ENCODE peak calls at places on chromosomes 16 and 17, in eight cellular contexts. L, Y, S, B, J, U, R and C are unnamed samples.

GRCh38 chr17:17062866-17063265 is 20.6 kb downstream of the MPRIP start:
- DNase-seq in Y (no peak), U (no peak), B (no peak), R (no peak), S (no peak), J (peak), L (no peak), C (no peak)

GRCh38 chr17:38539386-38539785 is 66.4 kb downstream of the SRCIN1 start:
- DNase-seq in L (no peak), J (no peak), S (no peak), B (no peak), U (no peak), Y (no peak), R (no peak), C (no peak)

GRCh38 chr16:64615647-64616280 is 506.1 kb downstream of the CDH11 start:
- DNase-seq in B (peak), Y (no peak), R (peak), L (no peak), U (peak), S (no peak), J (no peak), C (no peak)

GRCh38 chr16:84803146-84803545 is 16.6 kb upstream of the CRISPLD2 start:
- DNase-seq in J (no peak), S (no peak), B (no peak), R (no peak), Y (no peak), U (no peak), L (no peak), C (no peak)

GRCh38 chr16:79278506-79278905 is 322.0 kb downstream of the MAF start:
- DNase-seq in U (no peak), J (no peak), L (no peak), S (no peak), Y (no peak), B (no peak), R (no peak), C (no peak)

GRCh38 chr17:68835061-68835460 is 120.1 kb downstream of the ABCA8 start:
- DNase-seq in Y (no peak), B (peak), S (no peak), R (no peak), J (no peak), U (no peak), L (no peak), C (no peak)

GRCh38 chr17:75244133-75244866 is 17.1 kb downstream of the GGA3 start:
- DNase-seq in L (no peak), R (no peak), U (no peak), Y (no peak), B (no peak), J (no peak), S (no peak), C (no peak)

GRCh38 chr17:78759203-78759968 is 22.7 kb downstream of the CYTH1 start:
- DNase-seq in R (no peak), Y (no peak), B (peak), J (no peak), U (no peak), S (no peak), L (no peak), C (no peak)

GRCh38 chr17:45051060-45051719 is at the start of gene DCAKD:
- DNase-seq in J (peak), Y (peak), S (peak), R (peak), U (peak), B (peak), L (peak), C (no peak)

GRCh38 chr16:17515421-17516210 is 44.9 kb upstream of the XYLT1 start:
- DNase-seq in U (no peak), L (no peak), Y (peak), R (no peak), S (no peak), J (no peak), B (peak), C (no peak)

GRCh38 chr17:14464741-14465140 is 163.9 kb downstream of the HS3ST3B1 start:
- DNase-seq in L (no peak), Y (peak), U (no peak), R (no peak), J (peak), B (peak), S (no peak), C (no peak)

GRCh38 chr17:82862758-82863645 is 23.2 kb upstream of the ZNF750 start:
- DNase-seq in S (no peak), B (peak), J (no peak), Y (no peak), R (no peak), U (no peak), L (no peak), C (no peak)

GRCh38 chr17:44400226-44400847 is 10.9 kb upstream of the ITGA2B start:
- DNase-seq in S (peak), Y (no peak), J (peak), B (peak), L (peak), R (peak), U (peak), C (no peak)

GRCh38 chr17:3557768-3558583 is at the start of gene TRPV3:
- DNase-seq in J (peak), R (no peak), Y (no peak), L (peak), S (no peak), U (no peak), B (no peak), C (no peak)

GRCh38 chr17:55224746-55225145 is 40.0 kb upstream of the HLF start:
- DNase-seq in B (no peak), Y (no peak), L (no peak), J (no peak), R (no peak), U (no peak), S (no peak), C (no peak)

GRCh38 chr16:47611042-47611441 is 149.9 kb downstream of the PHKB start:
- DNase-seq in R (no peak), U (no peak), S (no peak), L (no peak), B (no peak), Y (no peak), J (no peak), C (no peak)

GRCh38 chr17:72139213-72139612 is 18.4 kb downstream of the SOX9 start:
- DNase-seq in Y (no peak), B (no peak), U (no peak), L (no peak), R (no peak), S (no peak), J (peak), C (no peak)

GRCh38 chr17:4405038-4405669 is 28.6 kb upstream of the SPNS3 start:
- DNase-seq in L (no peak), Y (no peak), R (no peak), B (no peak), S (no peak), U (no peak), J (no peak), C (no peak)

GRCh38 chr16:23296994-23297393 is 5.1 kb upstream of the SCNN1B start:
- DNase-seq in B (peak), S (peak), J (no peak), R (no peak), U (peak), L (peak), Y (no peak), C (no peak)

GRCh38 chr16:569445-570254 is at the start of gene PIGQ:
- DNase-seq in J (no peak), Y (no peak), S (peak), B (peak), L (no peak), U (peak), R (peak), C (no peak)

GRCh38 chr17:65057520-65058075 is 1.1 kb upstream of the GNA13 start:
- DNase-seq in R (no peak), B (no peak), Y (no peak), L (no peak), J (peak), U (no peak), S (no peak), C (peak)

GRCh38 chr17:37546242-37546641 is 56.6 kb downstream of the DUSP14 start:
- DNase-seq in B (peak), L (no peak), J (no peak), S (no peak), U (no peak), Y (no peak), R (no peak), C (no peak)

GRCh38 chr16:85392756-85393673 is 220.1 kb upstream of the GSE1 start:
- DNase-seq in U (no peak), R (no peak), L (no peak), B (no peak), J (no peak), S (no peak), Y (no peak), C (no peak)

GRCh38 chr17:7750321-7750821 is 32.8 kb downstream of the DNAH2 start:
- DNase-seq in J (peak), R (no peak), S (no peak), B (peak), L (no peak), Y (peak), U (no peak), C (peak)

GRCh38 chr16:180921-181667 is 835 bp downstream of the HBQ1 start:
- DNase-seq in B (peak), U (peak), S (peak), Y (no peak), L (peak), R (peak), J (peak), C (no peak)

GRCh38 chr16:81514041-81514559 is 69.5 kb downstream of the CMIP start:
- DNase-seq in U (no peak), R (no peak), Y (no peak), L (no peak), S (no peak), B (peak), J (no peak), C (no peak)

GRCh38 chr17:34434065-34434464 is 71.0 kb upstream of the CCL1 start:
- DNase-seq in B (no peak), R (no peak), S (no peak), U (no peak), L (no peak), J (peak), Y (no peak), C (no peak)

GRCh38 chr17:61366076-61366714 is 33.4 kb upstream of the TBX2 start:
- DNase-seq in Y (no peak), R (peak), L (no peak), B (no peak), S (no peak), U (no peak), J (no peak), C (no peak)

DNA sequence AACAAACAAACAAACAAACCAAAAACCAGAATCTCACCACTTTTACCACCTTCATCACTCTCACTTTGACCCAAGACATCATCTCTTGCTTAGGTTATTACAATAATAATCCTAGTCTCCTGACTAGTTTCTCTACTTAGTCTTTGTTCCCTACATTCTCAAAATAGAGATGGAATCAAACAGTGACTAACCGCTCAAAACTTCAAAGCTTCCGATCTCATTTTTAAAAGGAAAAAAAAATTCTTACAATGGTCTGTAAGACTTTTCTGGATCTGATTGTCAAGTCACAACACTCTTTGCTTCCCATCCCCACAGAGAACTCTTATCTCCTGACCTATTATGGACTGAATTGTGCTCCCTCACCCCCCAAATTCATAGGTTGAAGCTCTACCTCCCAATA is 60.9 kb downstream of the SPAG9 start:
- DNase-seq in U (no peak), B (no peak), J (no peak), L (no peak), Y (no peak), R (no peak), S (no peak), C (no peak)
- TF ChIP-seq CTCF in U (no peak), B (no peak), J (no peak), L (no peak), Y (no peak), R (no peak), S (no peak), C (no peak)

GRCh38 chr17:1109606-1110523 is 69.9 kb downstream of the ABR start:
- DNase-seq in U (peak), L (no peak), S (no peak), Y (no peak), R (peak), B (no peak), J (no peak), C (no peak)

GRCh38 chr17:1108560-1108809 is 71.3 kb downstream of the ABR start:
- DNase-seq in L (no peak), U (peak), S (no peak), B (no peak), R (no peak), J (no peak), Y (no peak), C (no peak)

GRCh38 chr17:1108810-1109605 is 70.8 kb downstream of the ABR start:
- DNase-seq in R (peak), J (no peak), B (peak), Y (no peak), S (peak), U (peak), L (no peak), C (no peak)

GRCh38 chr17:1107083-1107776 is 72.6 kb downstream of the ABR start:
- DNase-seq in J (no peak), R (no peak), B (no peak), L (no peak), U (no peak), S (no peak), Y (no peak), C (no peak)

DNA sequence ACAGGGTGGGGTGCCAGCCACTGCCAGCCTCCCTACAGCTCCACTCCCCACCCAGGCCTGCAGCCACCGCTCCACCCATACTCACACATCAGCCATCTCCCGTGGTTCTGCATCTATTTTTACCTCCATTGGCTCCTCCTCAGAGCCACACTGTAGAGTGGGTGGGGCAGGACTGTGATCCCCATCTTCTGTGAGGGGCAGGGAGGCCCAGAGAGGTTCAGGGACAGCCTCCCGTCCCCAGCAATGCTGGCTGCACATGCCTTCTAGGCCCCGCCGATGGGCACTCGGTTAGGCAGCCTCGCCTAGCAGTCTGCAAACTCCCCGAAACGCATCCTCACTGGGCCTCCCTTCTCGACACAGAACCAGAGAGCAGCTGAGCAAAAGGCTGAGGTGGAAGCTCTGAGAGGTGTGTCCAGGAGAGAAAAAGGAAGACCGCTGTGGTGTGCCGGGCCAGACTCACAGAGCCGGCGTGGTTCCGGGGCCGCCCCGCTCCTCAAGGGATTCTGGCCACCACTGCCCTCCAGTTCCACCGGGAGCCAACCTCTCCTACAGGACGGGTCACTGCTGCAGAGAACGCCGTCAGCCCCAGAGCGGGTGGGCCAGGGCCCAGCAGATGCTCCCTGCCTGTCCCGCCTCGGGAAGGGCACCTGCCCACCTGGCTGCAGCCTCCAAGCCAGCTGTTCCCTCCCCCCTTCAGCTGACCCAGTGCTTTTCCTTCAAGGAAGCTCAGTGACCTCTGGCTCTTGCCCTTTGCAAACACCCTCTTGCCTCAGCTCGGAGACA is 71.8 kb downstream of the ABR start:
- DNase-seq in U (no peak), B (no peak), R (no peak), S (no peak), L (no peak), J (no peak), Y (no peak), C (no peak)
- H3K4me3 ChIP-seq in U (peak), B (peak), R (peak), S (peak), L (peak), J (peak), Y (peak), C (peak)

DNA sequence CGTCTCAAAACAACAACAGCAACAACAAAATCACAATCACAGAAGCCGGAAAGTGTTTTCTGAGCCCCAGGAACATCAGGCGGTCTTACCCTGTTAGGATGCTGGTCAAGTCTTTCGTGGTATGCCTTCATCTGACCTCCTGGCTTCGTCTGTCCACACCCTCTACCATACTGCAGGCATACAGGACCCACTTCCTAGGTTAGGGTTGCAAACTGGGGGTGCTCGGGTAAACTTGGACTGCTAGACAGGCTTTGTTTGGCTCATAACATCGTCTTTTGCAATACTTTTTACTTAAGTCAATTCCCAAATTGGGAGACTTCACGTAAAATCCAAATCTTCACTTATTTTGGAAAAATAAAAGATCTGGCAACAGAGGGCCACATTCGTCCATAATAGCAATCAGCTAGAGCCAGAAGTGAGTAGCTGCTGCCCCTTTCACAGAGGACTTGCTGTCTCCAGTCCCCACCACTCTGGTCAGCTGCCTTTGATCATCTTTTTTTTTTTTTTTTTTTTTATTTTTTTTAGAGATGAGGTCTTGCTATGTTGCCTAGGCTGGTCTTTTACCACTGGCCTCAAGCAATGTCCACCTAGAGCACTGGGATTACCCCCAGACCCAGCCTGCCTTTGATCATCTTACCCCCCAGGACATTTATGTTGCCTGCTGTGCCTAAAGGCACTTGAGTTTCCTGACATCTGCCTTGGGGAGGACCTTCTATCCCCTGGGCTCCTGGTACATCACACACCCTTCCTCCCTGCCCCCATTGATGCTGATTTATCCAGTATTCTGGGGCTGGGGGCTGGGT is 30.1 kb downstream of the CHD9 start:
- DNase-seq in R (no peak), S (no peak), Y (no peak), U (no peak), B (no peak), L (no peak), J (no peak), C (no peak)
- TF ChIP-seq CTCF in R (no peak), S (no peak), Y (no peak), U (no peak), B (no peak), L (no peak), J (no peak), C (no peak)

GRCh38 chr16:2970563-2970962 is 1.4 kb downstream of the PAQR4 start:
- DNase-seq in L (no peak), U (no peak), S (no peak), B (no peak), R (no peak), J (no peak), Y (no peak), C (no peak)
- H3K4me3 ChIP-seq in L (peak), U (peak), S (peak), B (no peak), R (no peak), J (peak), Y (peak), C (peak)

GRCh38 chr16:57299719-57300386 is 15.4 kb upstream of the PLLP start:
- DNase-seq in U (peak), Y (peak), S (peak), B (peak), J (peak), R (peak), L (peak), C (peak)
- TF ChIP-seq CTCF in U (no peak), Y (no peak), S (no peak), B (no peak), J (peak), R (no peak), L (no peak), C (peak)

GRCh38 chr16:56626685-56627084 is 1.1 kb downstream of the MT1E start:
- DNase-seq in Y (no peak), R (no peak), J (no peak), U (no peak), L (no peak), S (no peak), B (no peak), C (no peak)
- H3K4me3 ChIP-seq in Y (peak), R (no peak), J (peak), U (peak), L (peak), S (no peak), B (peak), C (peak)

GRCh38 chr16:11603331-11603750 is 16.6 kb upstream of the LITAF start:
- DNase-seq in B (no peak), J (no peak), L (no peak), U (no peak), Y (no peak), S (no peak), R (no peak), C (no peak)

GRCh38 chr16:11605564-11605886 is 18.8 kb upstream of the LITAF start:
- DNase-seq in L (no peak), U (no peak), S (no peak), J (no peak), R (no peak), B (no peak), Y (no peak), C (no peak)

GRCh38 chr16:11601911-11602310 is 15.2 kb upstream of the LITAF start:
- DNase-seq in R (no peak), L (no peak), U (no peak), Y (no peak), B (no peak), S (no peak), J (no peak), C (no peak)

GRCh38 chr16:11602321-11602720 is 15.6 kb upstream of the LITAF start:
- DNase-seq in R (no peak), J (no peak), L (no peak), Y (no peak), B (no peak), U (no peak), S (no peak), C (no peak)

GRCh38 chr16:11604783-11605563 is 18.3 kb upstream of the LITAF start:
- DNase-seq in L (no peak), Y (no peak), B (peak), S (no peak), J (no peak), U (no peak), R (no peak), C (no peak)
- TF ChIP-seq CTCF in L (no peak), Y (no peak), B (no peak), S (no peak), J (no peak), U (no peak), R (no peak), C (no peak)